ENCODE peak calls at places on chromosome 1, in six cellular contexts. One of them, this sample, is unnamed.

GRCh38 chr1:193346085-193346484 is 159.7 kb upstream of the B3GALT2 start:
- DNase-seq in K562: no peak
- DNase-seq in WTC11: no peak
- DNase-seq in HepG2: no peak
- DNase-seq in H1: no peak
- DNase-seq in GM12878: no peak
- DNase-seq in this sample: no peak

GRCh38 chr1:59900640-59901039 is 25.9 kb downstream of the CYP2J2 start:
- DNase-seq in K562: no peak
- DNase-seq in H1: no peak
- DNase-seq in HepG2: no peak
- DNase-seq in WTC11: peak
- DNase-seq in GM12878: no peak
- DNase-seq in this sample: peak

GRCh38 chr1:40750326-40750975 is 33.1 kb upstream of the KCNQ4 start:
- DNase-seq in GM12878: no peak
- DNase-seq in K562: no peak
- DNase-seq in H1: no peak
- DNase-seq in WTC11: no peak
- DNase-seq in HepG2: no peak
- DNase-seq in this sample: no peak

GRCh38 chr1:226646026-226646869 is 92.8 kb downstream of the ITPKB start:
- DNase-seq in H1: no peak
- DNase-seq in HepG2: no peak
- DNase-seq in GM12878: no peak
- DNase-seq in WTC11: no peak
- DNase-seq in K562: no peak
- DNase-seq in this sample: no peak

GRCh38 chr1:15411593-15412487 is 2.2 kb downstream of the EFHD2 start:
- DNase-seq in H1: no peak
- DNase-seq in WTC11: no peak
- DNase-seq in K562: peak
- DNase-seq in GM12878: no peak
- DNase-seq in HepG2: no peak
- DNase-seq in this sample: no peak

GRCh38 chr1:30740251-30740951 is 17.0 kb upstream of the MATN1 start:
- DNase-seq in H1: no peak
- DNase-seq in HepG2: peak
- DNase-seq in WTC11: no peak
- DNase-seq in GM12878: no peak
- DNase-seq in K562: no peak
- DNase-seq in this sample: no peak

GRCh38 chr1:111769517-111770146 is 13.9 kb downstream of the DDX20 start:
- DNase-seq in H1: no peak
- DNase-seq in GM12878: peak
- DNase-seq in K562: peak
- DNase-seq in HepG2: peak
- DNase-seq in WTC11: no peak
- DNase-seq in this sample: peak

GRCh38 chr1:213549982-213550381 is 437.8 kb upstream of the PROX1 start:
- DNase-seq in K562: no peak
- DNase-seq in HepG2: no peak
- DNase-seq in GM12878: no peak
- DNase-seq in H1: no peak
- DNase-seq in WTC11: no peak
- DNase-seq in this sample: no peak

GRCh38 chr1:220983877-220984635 is 104.8 kb downstream of the HLX start:
- DNase-seq in H1: peak
- DNase-seq in K562: peak
- DNase-seq in WTC11: peak
- DNase-seq in GM12878: no peak
- DNase-seq in HepG2: peak
- DNase-seq in this sample: peak

GRCh38 chr1:240242601-240243144 is 151.0 kb downstream of the FMN2 start:
- DNase-seq in WTC11: no peak
- DNase-seq in HepG2: no peak
- DNase-seq in GM12878: no peak
- DNase-seq in K562: no peak
- DNase-seq in H1: no peak
- DNase-seq in this sample: no peak

GRCh38 chr1:184315254-184315653 is 71.6 kb upstream of the C1orf21 start:
- DNase-seq in GM12878: no peak
- DNase-seq in HepG2: no peak
- DNase-seq in WTC11: no peak
- DNase-seq in H1: no peak
- DNase-seq in K562: no peak
- DNase-seq in this sample: no peak

GRCh38 chr1:116092752-116093489 is 18.3 kb upstream of the MAB21L3 start:
- DNase-seq in HepG2: no peak
- DNase-seq in K562: peak
- DNase-seq in GM12878: no peak
- DNase-seq in WTC11: no peak
- DNase-seq in H1: no peak
- DNase-seq in this sample: no peak

GRCh38 chr1:88302843-88303486 is 381.1 kb upstream of the PKN2 start:
- DNase-seq in H1: peak
- DNase-seq in K562: no peak
- DNase-seq in WTC11: no peak
- DNase-seq in GM12878: no peak
- DNase-seq in HepG2: peak
- DNase-seq in this sample: peak

GRCh38 chr1:237756304-237756967 is 134.3 kb downstream of the ZP4 start:
- DNase-seq in HepG2: no peak
- DNase-seq in GM12878: no peak
- DNase-seq in WTC11: no peak
- DNase-seq in H1: no peak
- DNase-seq in K562: no peak
- DNase-seq in this sample: no peak

GRCh38 chr1:228212966-228213844 is 5.4 kb downstream of the OBSCN start:
- DNase-seq in GM12878: peak
- DNase-seq in H1: peak
- DNase-seq in HepG2: peak
- DNase-seq in K562: peak
- DNase-seq in WTC11: peak
- DNase-seq in this sample: peak

GRCh38 chr1:67339623-67340343 is 32.1 kb downstream of the IL12RB2 start:
- DNase-seq in H1: no peak
- DNase-seq in GM12878: peak
- DNase-seq in WTC11: no peak
- DNase-seq in HepG2: no peak
- DNase-seq in K562: peak
- DNase-seq in this sample: no peak

GRCh38 chr1:3231826-3232225 is 162.8 kb downstream of the PRDM16 start:
- DNase-seq in H1: no peak
- DNase-seq in WTC11: no peak
- DNase-seq in GM12878: no peak
- DNase-seq in K562: no peak
- DNase-seq in HepG2: no peak
- DNase-seq in this sample: no peak

GRCh38 chr1:43074244-43074643 is 97.8 kb downstream of the EBNA1BP2 start:
- DNase-seq in GM12878: no peak
- DNase-seq in H1: no peak
- DNase-seq in K562: peak
- DNase-seq in HepG2: peak
- DNase-seq in WTC11: no peak
- DNase-seq in this sample: peak

GRCh38 chr1:208466054-208466590 is 221.9 kb upstream of the PLXNA2 start:
- DNase-seq in H1: no peak
- DNase-seq in HepG2: no peak
- DNase-seq in WTC11: no peak
- DNase-seq in GM12878: no peak
- DNase-seq in K562: no peak
- DNase-seq in this sample: no peak

GRCh38 chr1:222331340-222331739 is 216.6 kb downstream of the HHIPL2 start:
- DNase-seq in HepG2: no peak
- DNase-seq in WTC11: no peak
- DNase-seq in K562: no peak
- DNase-seq in H1: no peak
- DNase-seq in GM12878: no peak
- DNase-seq in this sample: no peak

GRCh38 chr1:210367561-210367960 is 38.9 kb downstream of the HHAT start:
- DNase-seq in K562: no peak
- DNase-seq in H1: no peak
- DNase-seq in GM12878: no peak
- DNase-seq in WTC11: no peak
- DNase-seq in HepG2: peak
- DNase-seq in this sample: no peak
- TF ChIP-seq CREB1 in K562: no peak
- TF ChIP-seq CREB1 in H1: no peak
- TF ChIP-seq CREB1 in GM12878: no peak
- TF ChIP-seq CREB1 in WTC11: no peak
- TF ChIP-seq CREB1 in HepG2: no peak
- TF ChIP-seq CREB1 in this sample: no peak

GRCh38 chr1:219806020-219806419 is 122.3 kb downstream of the SLC30A10 start:
- DNase-seq in HepG2: no peak
- DNase-seq in WTC11: no peak
- DNase-seq in H1: no peak
- DNase-seq in GM12878: no peak
- DNase-seq in K562: no peak
- DNase-seq in this sample: no peak

GRCh38 chr1:219801433-219801832 is 126.9 kb downstream of the SLC30A10 start:
- DNase-seq in H1: no peak
- DNase-seq in K562: no peak
- DNase-seq in HepG2: no peak
- DNase-seq in WTC11: no peak
- DNase-seq in GM12878: no peak
- DNase-seq in this sample: no peak

GRCh38 chr1:219808790-219809189 is 119.6 kb downstream of the SLC30A10 start:
- DNase-seq in GM12878: no peak
- DNase-seq in H1: no peak
- DNase-seq in WTC11: no peak
- DNase-seq in K562: no peak
- DNase-seq in HepG2: no peak
- DNase-seq in this sample: no peak

GRCh38 chr1:219806642-219807041 is 121.7 kb downstream of the SLC30A10 start:
- DNase-seq in K562: no peak
- DNase-seq in H1: no peak
- DNase-seq in HepG2: no peak
- DNase-seq in GM12878: no peak
- DNase-seq in WTC11: no peak
- DNase-seq in this sample: no peak

DNA sequence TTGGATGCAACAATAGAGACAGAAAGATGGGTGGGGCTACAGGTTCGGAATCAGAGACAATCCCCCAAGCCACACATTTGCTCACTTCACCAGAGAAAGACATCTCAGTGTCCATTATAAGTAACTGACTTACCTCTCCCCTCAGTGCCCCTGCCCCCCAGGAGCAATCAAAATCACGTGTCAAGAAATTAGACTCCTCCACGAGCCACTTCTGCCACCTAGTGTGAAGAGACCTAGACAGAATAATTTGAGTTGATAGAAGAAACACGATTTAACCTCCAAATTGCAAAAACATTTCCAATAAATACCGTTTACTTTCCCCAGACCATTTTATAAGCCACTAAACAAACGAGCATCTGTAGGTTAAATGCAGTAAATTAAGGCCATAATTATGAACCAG is 123.2 kb downstream of the SLC30A10 start:
- DNase-seq in H1: no peak
- DNase-seq in WTC11: no peak
- DNase-seq in GM12878: no peak
- DNase-seq in K562: no peak
- DNase-seq in HepG2: no peak
- DNase-seq in this sample: no peak
- TF ChIP-seq CREB1 in H1: no peak
- TF ChIP-seq CREB1 in WTC11: no peak
- TF ChIP-seq CREB1 in GM12878: no peak
- TF ChIP-seq CREB1 in K562: no peak
- TF ChIP-seq CREB1 in HepG2: no peak
- TF ChIP-seq CREB1 in this sample: no peak

DNA sequence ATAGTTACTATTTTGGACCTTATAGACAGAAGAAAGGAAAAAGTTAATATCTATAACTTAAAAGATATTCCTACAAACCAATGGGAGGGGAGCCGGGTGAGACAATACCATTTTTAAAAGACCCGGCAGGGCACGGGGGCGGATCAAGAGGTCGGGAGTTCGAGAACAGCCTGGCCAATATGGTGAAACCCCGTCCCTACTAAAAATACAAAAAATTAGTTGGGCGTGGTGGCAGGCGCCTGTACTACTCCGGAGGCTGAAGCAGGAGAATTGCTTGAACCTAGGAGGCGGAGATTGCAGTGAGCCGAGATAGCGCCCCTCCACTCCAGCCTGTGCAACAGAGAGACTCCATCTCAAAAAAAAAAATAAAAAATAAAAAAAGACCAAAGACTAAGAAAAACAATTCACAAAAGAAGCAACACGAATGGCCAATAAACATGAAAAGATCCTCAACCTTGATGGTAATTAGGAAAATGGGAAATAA is 1.2 kb upstream of the PSMB2 start:
- DNase-seq in GM12878: no peak
- DNase-seq in H1: no peak
- DNase-seq in K562: peak
- DNase-seq in HepG2: no peak
- DNase-seq in WTC11: no peak
- DNase-seq in this sample: no peak
- TF ChIP-seq CREB1 in GM12878: no peak
- TF ChIP-seq CREB1 in H1: no peak
- TF ChIP-seq CREB1 in K562: no peak
- TF ChIP-seq CREB1 in HepG2: no peak
- TF ChIP-seq CREB1 in WTC11: no peak
- TF ChIP-seq CREB1 in this sample: no peak

GRCh38 chr1:45569962-45570581 is 13.8 kb upstream of the NASP start:
- DNase-seq in HepG2: peak
- DNase-seq in K562: peak
- DNase-seq in WTC11: peak
- DNase-seq in GM12878: no peak
- DNase-seq in H1: no peak
- DNase-seq in this sample: peak

GRCh38 chr1:45568421-45568820 is 15.4 kb upstream of the NASP start:
- DNase-seq in WTC11: no peak
- DNase-seq in H1: no peak
- DNase-seq in HepG2: no peak
- DNase-seq in GM12878: no peak
- DNase-seq in K562: no peak
- DNase-seq in this sample: no peak

GRCh38 chr1:45574105-45574626 is 9.7 kb upstream of the NASP start:
- DNase-seq in K562: peak
- DNase-seq in H1: no peak
- DNase-seq in WTC11: no peak
- DNase-seq in HepG2: no peak
- DNase-seq in GM12878: no peak
- DNase-seq in this sample: no peak

GRCh38 chr1:45569571-45569961 is 14.3 kb upstream of the NASP start:
- DNase-seq in K562: no peak
- DNase-seq in HepG2: no peak
- DNase-seq in H1: no peak
- DNase-seq in WTC11: no peak
- DNase-seq in GM12878: no peak
- DNase-seq in this sample: no peak

GRCh38 chr1:45573231-45573804 is 10.5 kb upstream of the NASP start:
- DNase-seq in WTC11: peak
- DNase-seq in HepG2: no peak
- DNase-seq in H1: no peak
- DNase-seq in GM12878: no peak
- DNase-seq in K562: peak
- DNase-seq in this sample: peak
- TF ChIP-seq CREB1 in WTC11: no peak
- TF ChIP-seq CREB1 in HepG2: no peak
- TF ChIP-seq CREB1 in H1: no peak
- TF ChIP-seq CREB1 in GM12878: no peak
- TF ChIP-seq CREB1 in K562: no peak
- TF ChIP-seq CREB1 in this sample: no peak

This sample was measured in GM23338.